ENCODE peak calls at places on chromosomes 7 and 10, in nine cellular contexts. One of them, this sample, is unnamed.

GRCh38 chr7:157771-158251 is 34.6 kb upstream of the FAM20C start:
- DNase-seq in ovary: peak; percentile 24
- DNase-seq in OCI-LY7: no peak
- DNase-seq in CD8-positive, alpha-beta T cell: no peak
- DNase-seq in neural progenitor cell: no peak
- DNase-seq in Peyer's patch: no peak
- DNase-seq in upper lobe of left lung: no peak
- DNase-seq in cardiac muscle cell: no peak
- DNase-seq in right lobe of liver: no peak
- DNase-seq in this sample: no peak

GRCh38 chr7:46881507-46882127 is 700.3 kb downstream of the TNS3 start:
- DNase-seq in ovary: no peak
- DNase-seq in OCI-LY7: no peak
- DNase-seq in CD8-positive, alpha-beta T cell: no peak
- DNase-seq in neural progenitor cell: peak; percentile 2
- DNase-seq in Peyer's patch: no peak
- DNase-seq in upper lobe of left lung: no peak
- DNase-seq in cardiac muscle cell: no peak
- DNase-seq in right lobe of liver: no peak
- DNase-seq in this sample: no peak

GRCh38 chr10:100462709-100463108 is at the start of gene WNT8B:
- DNase-seq in ovary: no peak
- DNase-seq in OCI-LY7: no peak
- DNase-seq in CD8-positive, alpha-beta T cell: no peak
- DNase-seq in neural progenitor cell: peak; percentile 79
- DNase-seq in Peyer's patch: no peak
- DNase-seq in upper lobe of left lung: no peak
- DNase-seq in cardiac muscle cell: no peak
- DNase-seq in right lobe of liver: no peak
- DNase-seq in this sample: no peak

GRCh38 chr10:12129222-12130111 is at the start of gene SEC61A2:
- DNase-seq in ovary: peak; percentile 98
- DNase-seq in OCI-LY7: peak; percentile 96
- DNase-seq in CD8-positive, alpha-beta T cell: peak; percentile 99
- DNase-seq in neural progenitor cell: peak; percentile 98
- DNase-seq in Peyer's patch: peak; percentile 96
- DNase-seq in upper lobe of left lung: peak; percentile 97
- DNase-seq in cardiac muscle cell: peak; percentile 98
- DNase-seq in right lobe of liver: peak; percentile 98
- DNase-seq in this sample: peak; percentile 99

GRCh38 chr10:103396789-103397087 is 312 bp downstream of the PDCD11 start:
- DNase-seq in ovary: no peak
- DNase-seq in OCI-LY7: no peak
- DNase-seq in CD8-positive, alpha-beta T cell: no peak
- DNase-seq in neural progenitor cell: no peak
- DNase-seq in Peyer's patch: no peak
- DNase-seq in upper lobe of left lung: no peak
- DNase-seq in cardiac muscle cell: no peak
- DNase-seq in right lobe of liver: no peak
- DNase-seq in this sample: no peak

GRCh38 chr7:115827305-115828045 is 203.1 kb downstream of the TFEC start:
- DNase-seq in ovary: no peak
- DNase-seq in OCI-LY7: no peak
- DNase-seq in CD8-positive, alpha-beta T cell: no peak
- DNase-seq in neural progenitor cell: peak; percentile 3
- DNase-seq in Peyer's patch: no peak
- DNase-seq in upper lobe of left lung: no peak
- DNase-seq in cardiac muscle cell: no peak
- DNase-seq in right lobe of liver: no peak
- DNase-seq in this sample: no peak

GRCh38 chr7:88254721-88255120 is 34.9 kb upstream of the SRI start:
- DNase-seq in ovary: no peak
- DNase-seq in OCI-LY7: no peak
- DNase-seq in CD8-positive, alpha-beta T cell: no peak
- DNase-seq in neural progenitor cell: no peak
- DNase-seq in Peyer's patch: no peak
- DNase-seq in upper lobe of left lung: no peak
- DNase-seq in cardiac muscle cell: no peak
- DNase-seq in right lobe of liver: no peak
- DNase-seq in this sample: no peak

GRCh38 chr10:96842896-96843723 is 11.0 kb downstream of the LCOR start:
- DNase-seq in ovary: no peak
- DNase-seq in OCI-LY7: no peak
- DNase-seq in CD8-positive, alpha-beta T cell: no peak
- DNase-seq in neural progenitor cell: no peak
- DNase-seq in Peyer's patch: no peak
- DNase-seq in upper lobe of left lung: no peak
- DNase-seq in cardiac muscle cell: no peak
- DNase-seq in right lobe of liver: peak; percentile 57
- DNase-seq in this sample: no peak

GRCh38 chr10:44967596-44967995 is 8.0 kb downstream of the RASSF4 start:
- DNase-seq in ovary: no peak
- DNase-seq in OCI-LY7: no peak
- DNase-seq in CD8-positive, alpha-beta T cell: no peak
- DNase-seq in neural progenitor cell: no peak
- DNase-seq in Peyer's patch: no peak
- DNase-seq in upper lobe of left lung: peak; percentile 54
- DNase-seq in cardiac muscle cell: no peak
- DNase-seq in right lobe of liver: peak; percentile 43
- DNase-seq in this sample: no peak

GRCh38 chr7:109699661-109700060 is 1130.0 kb downstream of the DNAJB9 start:
- DNase-seq in ovary: no peak
- DNase-seq in OCI-LY7: no peak
- DNase-seq in CD8-positive, alpha-beta T cell: no peak
- DNase-seq in neural progenitor cell: no peak
- DNase-seq in Peyer's patch: no peak
- DNase-seq in upper lobe of left lung: no peak
- DNase-seq in cardiac muscle cell: no peak
- DNase-seq in right lobe of liver: no peak
- DNase-seq in this sample: no peak

GRCh38 chr7:47194516-47194915 is 387.4 kb downstream of the TNS3 start:
- DNase-seq in ovary: no peak
- DNase-seq in OCI-LY7: no peak
- DNase-seq in CD8-positive, alpha-beta T cell: no peak
- DNase-seq in neural progenitor cell: no peak
- DNase-seq in Peyer's patch: no peak
- DNase-seq in upper lobe of left lung: no peak
- DNase-seq in cardiac muscle cell: no peak
- DNase-seq in right lobe of liver: no peak
- DNase-seq in this sample: no peak

GRCh38 chr7:158239290-158239981 is 348.2 kb downstream of the PTPRN2 start:
- DNase-seq in ovary: no peak
- DNase-seq in OCI-LY7: no peak
- DNase-seq in CD8-positive, alpha-beta T cell: no peak
- DNase-seq in neural progenitor cell: no peak
- DNase-seq in Peyer's patch: no peak
- DNase-seq in upper lobe of left lung: no peak
- DNase-seq in cardiac muscle cell: no peak
- DNase-seq in right lobe of liver: no peak
- DNase-seq in this sample: no peak
- H3K9me3 ChIP-seq in ovary: no peaks in the 10 kb centered on the region
- H3K9me3 ChIP-seq in OCI-LY7: no peaks in the 10 kb centered on the region
- H3K9me3 ChIP-seq in CD8-positive, alpha-beta T cell: no peaks in the 10 kb centered on the region
- H3K9me3 ChIP-seq in neural progenitor cell: no peaks in the 10 kb centered on the region
- H3K9me3 ChIP-seq in Peyer's patch: no peaks in the 10 kb centered on the region
- H3K9me3 ChIP-seq in upper lobe of left lung: no peaks in the 10 kb centered on the region
- H3K9me3 ChIP-seq in cardiac muscle cell: no peaks in the 10 kb centered on the region
- H3K9me3 ChIP-seq in right lobe of liver: no peaks in the 10 kb centered on the region
- H3K9me3 ChIP-seq in this sample: no peaks in the 10 kb centered on the region

GRCh38 chr7:4080013-4080412 is 602.1 kb upstream of the FOXK1 start:
- DNase-seq in ovary: no peak
- DNase-seq in OCI-LY7: no peak
- DNase-seq in CD8-positive, alpha-beta T cell: no peak
- DNase-seq in neural progenitor cell: no peak
- DNase-seq in Peyer's patch: no peak
- DNase-seq in upper lobe of left lung: peak; percentile 18
- DNase-seq in cardiac muscle cell: no peak
- DNase-seq in right lobe of liver: no peak
- DNase-seq in this sample: no peak
- H3K9me3 ChIP-seq in ovary: no peaks in the 10 kb centered on the region
- H3K9me3 ChIP-seq in OCI-LY7: no peaks in the 10 kb centered on the region
- H3K9me3 ChIP-seq in CD8-positive, alpha-beta T cell: no peaks in the 10 kb centered on the region
- H3K9me3 ChIP-seq in neural progenitor cell: no peaks in the 10 kb centered on the region
- H3K9me3 ChIP-seq in Peyer's patch: no peaks in the 10 kb centered on the region
- H3K9me3 ChIP-seq in upper lobe of left lung: no peaks in the 10 kb centered on the region
- H3K9me3 ChIP-seq in cardiac muscle cell: no peaks in the 10 kb centered on the region
- H3K9me3 ChIP-seq in right lobe of liver: no peaks in the 10 kb centered on the region
- H3K9me3 ChIP-seq in this sample: no peaks in the 10 kb centered on the region

GRCh38 chr7:64035388-64035787 is 9.8 kb upstream of the ZNF727 start:
- DNase-seq in ovary: no peak
- DNase-seq in OCI-LY7: no peak
- DNase-seq in CD8-positive, alpha-beta T cell: no peak
- DNase-seq in neural progenitor cell: no peak
- DNase-seq in Peyer's patch: no peak
- DNase-seq in upper lobe of left lung: no peak
- DNase-seq in cardiac muscle cell: no peak
- DNase-seq in right lobe of liver: no peak
- DNase-seq in this sample: no peak
- H3K9me3 ChIP-seq in ovary: no peaks in the 10 kb centered on the region
- H3K9me3 ChIP-seq in OCI-LY7: no peaks in the 10 kb centered on the region
- H3K9me3 ChIP-seq in CD8-positive, alpha-beta T cell: no peaks in the 10 kb centered on the region
- H3K9me3 ChIP-seq in neural progenitor cell: peaks cover 20% of the 10 kb centered on the region
- H3K9me3 ChIP-seq in Peyer's patch: no peaks in the 10 kb centered on the region
- H3K9me3 ChIP-seq in upper lobe of left lung: peaks cover 43% of the 10 kb centered on the region
- H3K9me3 ChIP-seq in cardiac muscle cell: no peaks in the 10 kb centered on the region
- H3K9me3 ChIP-seq in right lobe of liver: no peaks in the 10 kb centered on the region
- H3K9me3 ChIP-seq in this sample: peaks cover 2% of the 10 kb centered on the region

GRCh38 chr7:157863176-157863575 is 526.4 kb downstream of the DNAJB6 start:
- DNase-seq in ovary: no peak
- DNase-seq in OCI-LY7: no peak
- DNase-seq in CD8-positive, alpha-beta T cell: no peak
- DNase-seq in neural progenitor cell: no peak
- DNase-seq in Peyer's patch: no peak
- DNase-seq in upper lobe of left lung: no peak
- DNase-seq in cardiac muscle cell: no peak
- DNase-seq in right lobe of liver: no peak
- DNase-seq in this sample: no peak
- H3K9me3 ChIP-seq in ovary: no peaks in the 10 kb centered on the region
- H3K9me3 ChIP-seq in OCI-LY7: no peaks in the 10 kb centered on the region
- H3K9me3 ChIP-seq in CD8-positive, alpha-beta T cell: no peaks in the 10 kb centered on the region
- H3K9me3 ChIP-seq in neural progenitor cell: no peaks in the 10 kb centered on the region
- H3K9me3 ChIP-seq in Peyer's patch: no peaks in the 10 kb centered on the region
- H3K9me3 ChIP-seq in upper lobe of left lung: no peaks in the 10 kb centered on the region
- H3K9me3 ChIP-seq in cardiac muscle cell: no peaks in the 10 kb centered on the region
- H3K9me3 ChIP-seq in right lobe of liver: no peaks in the 10 kb centered on the region
- H3K9me3 ChIP-seq in this sample: no peaks in the 10 kb centered on the region

GRCh38 chr10:117136391-117136975 is 1.6 kb downstream of the VAX1 start:
- DNase-seq in ovary: no peak
- DNase-seq in OCI-LY7: no peak
- DNase-seq in CD8-positive, alpha-beta T cell: no peak
- DNase-seq in neural progenitor cell: peak; percentile 36
- DNase-seq in Peyer's patch: no peak
- DNase-seq in upper lobe of left lung: no peak
- DNase-seq in cardiac muscle cell: no peak
- DNase-seq in right lobe of liver: no peak
- DNase-seq in this sample: no peak

GRCh38 chr10:117137911-117138642 is at the start of gene VAX1:
- DNase-seq in ovary: no peak
- DNase-seq in OCI-LY7: no peak
- DNase-seq in CD8-positive, alpha-beta T cell: no peak
- DNase-seq in neural progenitor cell: peak; percentile 76
- DNase-seq in Peyer's patch: no peak
- DNase-seq in upper lobe of left lung: no peak
- DNase-seq in cardiac muscle cell: peak; percentile 37
- DNase-seq in right lobe of liver: no peak
- DNase-seq in this sample: no peak

GRCh38 chr10:117135480-117136140 is 2.5 kb downstream of the VAX1 start:
- DNase-seq in ovary: no peak
- DNase-seq in OCI-LY7: no peak
- DNase-seq in CD8-positive, alpha-beta T cell: no peak
- DNase-seq in neural progenitor cell: no peak
- DNase-seq in Peyer's patch: no peak
- DNase-seq in upper lobe of left lung: no peak
- DNase-seq in cardiac muscle cell: no peak
- DNase-seq in right lobe of liver: no peak
- DNase-seq in this sample: no peak

GRCh38 chr10:117138838-117139580 is 939 bp upstream of the VAX1 start:
- DNase-seq in ovary: no peak
- DNase-seq in OCI-LY7: no peak
- DNase-seq in CD8-positive, alpha-beta T cell: no peak
- DNase-seq in neural progenitor cell: peak; percentile 74
- DNase-seq in Peyer's patch: no peak
- DNase-seq in upper lobe of left lung: no peak
- DNase-seq in cardiac muscle cell: peak; percentile 9
- DNase-seq in right lobe of liver: no peak
- DNase-seq in this sample: no peak

GRCh38 chr10:117137031-117137910 is 799 bp downstream of the VAX1 start:
- DNase-seq in ovary: no peak
- DNase-seq in OCI-LY7: no peak
- DNase-seq in CD8-positive, alpha-beta T cell: no peak
- DNase-seq in neural progenitor cell: peak; percentile 83
- DNase-seq in Peyer's patch: no peak
- DNase-seq in upper lobe of left lung: no peak
- DNase-seq in cardiac muscle cell: peak; percentile 57
- DNase-seq in right lobe of liver: no peak
- DNase-seq in this sample: no peak
- H3K9me3 ChIP-seq in ovary: no peaks in the 10 kb centered on the region
- H3K9me3 ChIP-seq in OCI-LY7: no peaks in the 10 kb centered on the region
- H3K9me3 ChIP-seq in CD8-positive, alpha-beta T cell: no peaks in the 10 kb centered on the region
- H3K9me3 ChIP-seq in neural progenitor cell: no peaks in the 10 kb centered on the region
- H3K9me3 ChIP-seq in Peyer's patch: no peaks in the 10 kb centered on the region
- H3K9me3 ChIP-seq in upper lobe of left lung: no peaks in the 10 kb centered on the region
- H3K9me3 ChIP-seq in cardiac muscle cell: no peaks in the 10 kb centered on the region
- H3K9me3 ChIP-seq in right lobe of liver: no peaks in the 10 kb centered on the region
- H3K9me3 ChIP-seq in this sample: no peaks in the 10 kb centered on the region

GRCh38 chr7:71385362-71385761 is 253.4 kb downstream of the GALNT17 start:
- DNase-seq in ovary: no peak
- DNase-seq in OCI-LY7: no peak
- DNase-seq in CD8-positive, alpha-beta T cell: no peak
- DNase-seq in neural progenitor cell: no peak
- DNase-seq in Peyer's patch: no peak
- DNase-seq in upper lobe of left lung: no peak
- DNase-seq in cardiac muscle cell: no peak
- DNase-seq in right lobe of liver: no peak
- DNase-seq in this sample: no peak
- H3K9me3 ChIP-seq in ovary: no peaks in the 10 kb centered on the region
- H3K9me3 ChIP-seq in OCI-LY7: no peaks in the 10 kb centered on the region
- H3K9me3 ChIP-seq in CD8-positive, alpha-beta T cell: no peaks in the 10 kb centered on the region
- H3K9me3 ChIP-seq in neural progenitor cell: no peaks in the 10 kb centered on the region
- H3K9me3 ChIP-seq in Peyer's patch: no peaks in the 10 kb centered on the region
- H3K9me3 ChIP-seq in upper lobe of left lung: no peaks in the 10 kb centered on the region
- H3K9me3 ChIP-seq in cardiac muscle cell: no peaks in the 10 kb centered on the region
- H3K9me3 ChIP-seq in right lobe of liver: no peaks in the 10 kb centered on the region
- H3K9me3 ChIP-seq in this sample: no peaks in the 10 kb centered on the region

This sample was measured in T-helper 17 cell.